ENCODE peak calls at places on chromosomes 13 and 19, in ten cellular contexts. I is right lobe of liver; D is RWPE2; L is transverse colon; J is cardiac muscle cell; O is PC-3; S is H1; R is CD4-positive, alpha-beta T cell; M is CD8-positive, alpha-beta T cell; N is upper lobe of left lung. Q is an unnamed sample.

GRCh38 chr19:33390908-33391630 is 17.6 kb downstream of the CEBPG start:
- DNase-seq in J (no peak), O (no peak), N (no peak), R (no peak), D (peak), L (no peak), M (no peak), S (no peak), I (peak), Q (peak)

GRCh38 chr13:50388481-50388880 is 373.2 kb downstream of the KCNRG start:
- DNase-seq in M (no peak), D (no peak), L (no peak), I (no peak), R (no peak), S (no peak), O (no peak), J (no peak), N (no peak), Q (no peak)

GRCh38 chr19:38448225-38448624 is 14.7 kb downstream of the RYR1 start:
- DNase-seq in L (no peak), O (no peak), N (no peak), S (no peak), M (no peak), R (no peak), J (no peak), D (no peak), I (no peak), Q (no peak)

GRCh38 chr19:31330761-31331160 is 18.5 kb downstream of the TSHZ3 start:
- DNase-seq in R (no peak), D (no peak), M (no peak), I (no peak), J (no peak), O (no peak), N (no peak), L (no peak), S (no peak), Q (no peak)

GRCh38 chr13:84400711-84401110 is 518.4 kb upstream of the SLITRK1 start:
- DNase-seq in J (peak), L (no peak), D (no peak), O (peak), M (no peak), S (no peak), N (no peak), R (no peak), I (no peak), Q (no peak)

GRCh38 chr13:57631607-57632275 is at the start of gene PCDH17:
- DNase-seq in N (no peak), O (no peak), M (no peak), R (no peak), L (peak), D (no peak), I (peak), J (peak), S (peak), Q (no peak)

GRCh38 chr19:45790942-45791341 is 1.7 kb downstream of the DMWD start:
- DNase-seq in D (no peak), S (no peak), I (no peak), J (no peak), N (peak), O (no peak), R (no peak), M (peak), L (peak), Q (no peak)

GRCh38 chr13:84096221-84096620 is 213.9 kb upstream of the SLITRK1 start:
- DNase-seq in I (no peak), M (no peak), S (no peak), D (no peak), L (no peak), J (peak), O (peak), R (no peak), N (no peak), Q (no peak)

GRCh38 chr19:7618771-7619510 is 10.4 kb downstream of the XAB2 start:
- DNase-seq in I (peak), S (no peak), M (no peak), N (peak), D (no peak), O (peak), J (no peak), L (peak), R (no peak), Q (peak)

GRCh38 chr13:97386832-97387486 is 47.0 kb upstream of the RAP2A start:
- DNase-seq in J (peak), O (no peak), M (no peak), S (no peak), R (no peak), N (peak), I (no peak), D (no peak), L (peak), Q (no peak)

GRCh38 chr13:32318072-32318471 is 2.8 kb downstream of the BRCA2 start:
- DNase-seq in R (no peak), L (no peak), M (no peak), S (no peak), J (no peak), I (no peak), D (no peak), N (no peak), O (no peak), Q (no peak)

GRCh38 chr13:24512208-24513068 is at the start of gene PARP4:
- DNase-seq in O (peak), M (peak), L (peak), R (peak), N (peak), S (peak), D (peak), J (peak), I (peak), Q (peak)

GRCh38 chr19:48553676-48554384 is 1.9 kb downstream of the SULT2B1 start:
- DNase-seq in I (no peak), R (no peak), O (peak), D (peak), J (peak), S (no peak), L (peak), M (no peak), N (peak), Q (peak)

GRCh38 chr19:51799311-51799997 is 4.5 kb downstream of the FPR3 start:
- DNase-seq in J (peak), N (peak), S (no peak), I (peak), M (no peak), R (no peak), L (peak), D (peak), O (peak), Q (peak)

GRCh38 chr13:21800847-21801616 is 130.2 kb downstream of the FGF9 start:
- DNase-seq in D (no peak), R (no peak), S (no peak), L (no peak), I (no peak), J (no peak), N (no peak), M (no peak), O (peak), Q (no peak)

GRCh38 chr13:76454991-76455390 is 431.2 kb downstream of the KCTD12 start:
- DNase-seq in J (no peak), R (no peak), D (no peak), L (no peak), N (no peak), S (no peak), O (no peak), M (no peak), I (no peak), Q (no peak)

GRCh38 chr19:57802269-57802668 is 12.4 kb downstream of the ZNF552 start:
- DNase-seq in N (no peak), R (no peak), I (no peak), J (no peak), D (no peak), L (no peak), M (no peak), O (no peak), S (no peak), Q (no peak)

GRCh38 chr19:7743425-7743841 is 3.9 kb downstream of the CD209 start:
- DNase-seq in L (no peak), I (no peak), J (no peak), R (no peak), S (no peak), O (no peak), D (no peak), M (no peak), N (no peak), Q (no peak)

GRCh38 chr19:38388310-38389100 is at the start of gene SPRED3:
- DNase-seq in R (no peak), D (no peak), O (peak), I (no peak), N (peak), J (peak), L (no peak), S (peak), M (no peak), Q (peak)

GRCh38 chr13:74206061-74206561 is 71.9 kb upstream of the KLF12 start:
- DNase-seq in M (no peak), S (no peak), O (peak), L (no peak), R (no peak), N (no peak), I (no peak), D (no peak), J (peak), Q (no peak)

GRCh38 chr13:48403151-48403631 is 9.7 kb downstream of the LPAR6 start:
- DNase-seq in R (no peak), N (no peak), D (no peak), M (no peak), J (peak), I (no peak), L (no peak), S (no peak), O (no peak), Q (no peak)

GRCh38 chr19:40523322-40524047 is 53.2 kb upstream of the SHKBP1 start:
- DNase-seq in L (peak), R (no peak), D (no peak), S (peak), I (peak), J (peak), N (peak), M (no peak), O (peak), Q (peak)

GRCh38 chr13:113045214-113046007 is 60.2 kb upstream of the F7 start:
- DNase-seq in I (peak), S (no peak), D (no peak), J (no peak), N (no peak), O (no peak), L (no peak), M (no peak), R (no peak), Q (peak)

GRCh38 chr19:13396256-13397080 is 109.8 kb downstream of the CACNA1A start:
- DNase-seq in L (peak), O (peak), J (peak), N (peak), D (no peak), I (peak), R (no peak), S (peak), M (no peak), Q (no peak)

GRCh38 chr19:58386166-58386575 is 898 bp upstream of the RPS5 start:
- DNase-seq in S (no peak), D (no peak), M (no peak), R (no peak), L (no peak), N (no peak), J (no peak), O (no peak), I (no peak), Q (no peak)

GRCh38 chr13:79281335-79281734 is 124.7 kb downstream of the RBM26 start:
- DNase-seq in M (no peak), D (no peak), O (no peak), S (peak), I (no peak), R (no peak), J (no peak), N (no peak), L (no peak), Q (no peak)

GRCh38 chr13:28545583-28546333 is 50.8 kb upstream of the FLT1 start:
- DNase-seq in O (no peak), D (no peak), I (no peak), S (no peak), L (peak), J (no peak), N (no peak), R (no peak), M (no peak), Q (no peak)

GRCh38 chr13:74867460-74867859 is 614.5 kb downstream of the TBC1D4 start:
- DNase-seq in D (no peak), S (no peak), M (no peak), L (no peak), J (peak), N (no peak), O (peak), R (no peak), I (no peak), Q (no peak)

GRCh38 chr13:51849145-51850101 is 4.4 kb upstream of the TMEM272 start:
- DNase-seq in O (peak), D (no peak), R (no peak), N (no peak), M (no peak), L (no peak), I (no peak), J (peak), S (peak), Q (no peak)

GRCh38 chr19:14089412-14089661 is 1.2 kb downstream of the SAMD1 start:
- DNase-seq in R (no peak), L (no peak), J (peak), S (no peak), N (no peak), M (no peak), O (peak), D (no peak), I (no peak), Q (no peak)

GRCh38 chr13:106232680-106233079 is 302.8 kb downstream of the EFNB2 start:
- DNase-seq in L (no peak), M (no peak), S (no peak), R (no peak), D (no peak), N (no peak), I (no peak), J (no peak), O (no peak), Q (no peak)

GRCh38 chr13:94679614-94680013 is 32.7 kb downstream of the SOX21 start:
- DNase-seq in N (no peak), M (no peak), O (no peak), S (no peak), L (no peak), R (no peak), J (no peak), D (no peak), I (no peak), Q (no peak)

GRCh38 chr19:58519355-58520256 is at the start of gene ZBTB45:
- DNase-seq in D (peak), I (peak), J (peak), O (peak), N (peak), R (peak), S (peak), L (peak), M (peak), Q (peak)

GRCh38 chr13:113307491-113307890 is 10.5 kb downstream of the LAMP1 start:
- DNase-seq in D (no peak), O (no peak), L (no peak), S (no peak), R (no peak), I (no peak), M (no peak), N (no peak), J (no peak), Q (no peak)

GRCh38 chr19:33186835-33187540 is 7.1 kb upstream of the LRP3 start:
- DNase-seq in N (no peak), L (peak), S (no peak), O (no peak), D (no peak), I (no peak), M (no peak), R (no peak), J (no peak), Q (peak)

GRCh38 chr19:45173816-45174215 is 4.2 kb downstream of the TRAPPC6A start:
- DNase-seq in N (no peak), S (no peak), R (no peak), O (no peak), L (no peak), M (no peak), I (no peak), J (no peak), D (no peak), Q (no peak)

GRCh38 chr13:46544811-46545210 is 8.2 kb upstream of the LRCH1 start:
- DNase-seq in I (no peak), D (no peak), N (no peak), S (no peak), J (no peak), O (no peak), L (no peak), M (no peak), R (no peak), Q (no peak)

DNA sequence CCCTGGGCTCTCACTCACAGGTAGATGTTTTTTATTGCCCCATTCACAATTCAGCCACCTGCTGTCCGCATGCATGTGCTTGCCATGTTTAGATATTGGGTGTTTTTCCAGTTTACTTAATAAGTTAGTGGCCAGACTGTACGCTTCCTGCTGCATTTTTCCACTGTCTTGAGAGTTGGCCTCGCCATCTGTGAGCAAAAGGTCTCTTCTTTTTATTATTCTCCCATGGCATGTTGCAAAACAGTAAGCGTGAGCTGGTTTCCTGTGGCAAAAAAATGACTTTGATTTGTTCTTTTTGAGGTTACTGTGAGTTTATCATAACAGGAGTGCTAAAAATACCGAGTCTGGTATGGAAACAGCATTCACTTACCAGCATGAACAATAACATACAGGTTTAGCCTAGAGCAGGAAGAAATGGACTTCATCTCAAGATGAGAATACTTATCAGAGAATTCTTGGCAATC is 46.0 kb downstream of the SAE1 start:
- DNase-seq in D (no peak), O (no peak), M (peak), N (no peak), I (no peak), J (peak), L (no peak), R (no peak), S (no peak), Q (no peak)
- H3K27ac ChIP-seq in D (peak), O (no peak), M (peak), N (peak), I (no peak), J (peak), L (peak), R (peak), S (no peak), Q (peak)

DNA sequence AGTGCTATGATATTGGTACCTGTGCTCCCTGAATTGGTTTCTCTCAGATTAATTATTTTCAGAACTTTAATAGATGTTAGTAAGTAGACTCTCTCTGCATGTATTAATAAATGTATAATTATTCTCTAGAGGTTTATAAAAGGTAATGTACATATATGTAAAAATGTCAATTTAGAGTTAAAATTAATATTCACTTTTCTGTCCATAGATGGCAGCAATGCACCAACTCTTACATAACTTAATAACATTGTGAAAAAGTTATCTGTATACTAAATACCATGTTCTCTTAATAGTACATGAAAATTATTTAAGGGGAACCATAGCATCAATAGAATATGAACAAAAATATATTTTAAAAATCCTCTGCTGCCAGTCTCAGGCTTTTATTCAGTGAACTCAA is 515.0 kb upstream of the KLHL1 start:
- DNase-seq in L (no peak), M (no peak), O (peak), R (no peak), S (no peak), N (no peak), J (peak), I (no peak), D (no peak), Q (no peak)
- TF ChIP-seq CTCF in L (no peak), M (peak), O (peak), R (peak), S (no peak), N (peak), J (peak), I (peak), D (peak), Q (peak)

GRCh38 chr13:44109986-44110640 is 230.4 kb downstream of the LACC1 start:
- DNase-seq in J (no peak), I (peak), R (no peak), S (no peak), N (no peak), O (peak), L (peak), M (no peak), D (no peak), Q (no peak)
- H3K27ac ChIP-seq in J (peak), I (no peak), R (no peak), S (no peak), N (no peak), O (peak), L (peak), M (no peak), D (no peak), Q (peak)

GRCh38 chr13:92967923-92968322 is 258.7 kb upstream of the GPC6 start:
- DNase-seq in R (no peak), L (no peak), M (no peak), O (peak), J (peak), I (no peak), D (no peak), N (no peak), S (no peak), Q (no peak)
- TF ChIP-seq CTCF in R (no peak), L (no peak), M (no peak), O (peak), J (no peak), I (peak), D (peak), N (no peak), S (no peak), Q (no peak)

Q was measured in kidney.